ENCODE peak calls at places on chromosomes 4 and X, in ten cellular contexts. F, E, O, U, J, D, X, P, V and T are unnamed samples.

GRCh38 chrX:38882894-38883620 is 81.8 kb downstream of the MID1IP1 start:
- DNase-seq in F (peak), E (peak), D (no peak), V (no peak), J (no peak), X (no peak), O (peak), P (no peak), U (no peak), T (peak)

GRCh38 chrX:108270739-108271396 is 167.4 kb downstream of the COL4A6 start:
- DNase-seq in E (no peak), F (no peak), J (no peak), P (no peak), V (peak), U (no peak), O (no peak), X (no peak), D (no peak), T (peak)

GRCh38 chr4:123250843-123251242 is 145.8 kb upstream of the SPRY1 start:
- DNase-seq in D (no peak), X (peak), P (peak), J (no peak), U (no peak), V (peak), O (no peak), E (no peak), F (peak), T (peak)

GRCh38 chr4:123379392-123379791 is 17.2 kb upstream of the SPRY1 start:
- DNase-seq in E (no peak), X (no peak), V (no peak), F (no peak), O (no peak), P (no peak), D (no peak), U (no peak), J (no peak), T (no peak)

GRCh38 chr4:69617083-69617694 is 22.3 kb downstream of the UGT2A2 start:
- DNase-seq in P (no peak), O (peak), X (no peak), U (peak), V (peak), J (no peak), F (no peak), E (peak), D (no peak), T (peak)

GRCh38 chrX:136768469-136769084 is 12.2 kb downstream of the ARHGEF6 start:
- DNase-seq in P (peak), V (peak), U (no peak), X (peak), F (peak), E (peak), J (peak), D (no peak), O (no peak), T (peak)

GRCh38 chr4:181161669-181162068 is 1081.5 kb upstream of the TENM3 start:
- DNase-seq in U (no peak), P (no peak), D (no peak), O (no peak), X (no peak), E (no peak), V (no peak), J (no peak), F (no peak), T (peak)

GRCh38 chr4:125787707-125788106 is 473.0 kb downstream of the FAT4 start:
- DNase-seq in J (no peak), U (no peak), F (no peak), V (no peak), X (no peak), P (no peak), E (no peak), D (no peak), O (no peak), T (peak)

GRCh38 chr4:98293089-98293887 is 32.1 kb downstream of the RAP1GDS1 start:
- DNase-seq in E (no peak), V (no peak), U (no peak), D (no peak), X (peak), J (no peak), O (no peak), F (no peak), P (no peak), T (no peak)

GRCh38 chr4:73902038-73902637 is 32.9 kb downstream of the CXCL1 start:
- DNase-seq in V (no peak), F (no peak), E (no peak), O (no peak), U (no peak), D (no peak), X (no peak), J (no peak), P (no peak), T (peak)

GRCh38 chrX:133633162-133633561 is 217.9 kb upstream of the GPC4 start:
- DNase-seq in E (no peak), F (no peak), P (no peak), J (no peak), D (no peak), U (no peak), O (no peak), X (no peak), V (no peak), T (no peak)

GRCh38 chrX:109089359-109089758 is 353.0 kb upstream of the IRS4 start:
- DNase-seq in E (no peak), U (no peak), X (no peak), P (no peak), O (no peak), V (no peak), F (no peak), J (no peak), D (no peak), T (no peak)

GRCh38 chr4:185587444-185588161 is 52.3 kb upstream of the PDLIM3 start:
- DNase-seq in O (no peak), D (peak), E (no peak), U (peak), J (peak), P (no peak), X (no peak), F (peak), V (peak), T (no peak)

GRCh38 chr4:157514711-157515110 is 294.2 kb downstream of the GRIA2 start:
- DNase-seq in O (no peak), P (no peak), U (peak), D (no peak), F (no peak), J (no peak), V (no peak), E (no peak), X (peak), T (no peak)

GRCh38 chrX:331145-331771 is 12.7 kb upstream of the GTPBP6 start:
- DNase-seq in P (no peak), X (no peak), V (peak), D (no peak), J (no peak), O (no peak), F (no peak), U (peak), E (no peak), T (peak)

GRCh38 chr4:75179510-75179909 is 246.6 kb downstream of the PARM1 start:
- DNase-seq in D (no peak), O (no peak), V (no peak), U (peak), P (no peak), J (no peak), F (no peak), X (no peak), E (no peak), T (no peak)

GRCh38 chrX:136031626-136032025 is 46.4 kb downstream of the SLC9A6 start:
- DNase-seq in O (no peak), D (no peak), E (no peak), U (no peak), J (no peak), P (no peak), X (no peak), V (no peak), F (no peak), T (no peak)

GRCh38 chr4:42371306-42372063 is 25.8 kb upstream of the SHISA3 start:
- DNase-seq in V (peak), X (peak), D (no peak), F (no peak), P (no peak), O (no peak), E (peak), U (peak), J (no peak), T (peak)

GRCh38 chr4:4714330-4714729 is 145.1 kb upstream of the MSX1 start:
- DNase-seq in O (no peak), P (no peak), F (no peak), X (no peak), E (no peak), V (peak), U (no peak), D (no peak), J (no peak), T (peak)

GRCh38 chrX:150934453-150934852 is 36.0 kb upstream of the CD99L2 start:
- DNase-seq in O (no peak), X (peak), E (no peak), J (no peak), V (peak), P (no peak), U (no peak), F (no peak), D (no peak), T (peak)

GRCh38 chr4:124060261-124060918 is 652.1 kb downstream of the ANKRD50 start:
- DNase-seq in P (peak), X (peak), O (no peak), D (no peak), J (no peak), V (peak), U (peak), F (peak), E (no peak), T (peak)

GRCh38 chrX:40410859-40411258 is 169.9 kb upstream of the ATP6AP2 start:
- DNase-seq in P (no peak), V (no peak), J (no peak), X (no peak), O (no peak), E (no peak), U (no peak), F (no peak), D (no peak), T (no peak)

GRCh38 chrX:133698298-133698697 is 283.0 kb upstream of the GPC4 start:
- DNase-seq in U (peak), F (no peak), D (no peak), X (peak), E (no peak), P (no peak), J (no peak), O (peak), V (peak), T (peak)

GRCh38 chr4:41701961-41702360 is 46.6 kb downstream of the PHOX2B start:
- DNase-seq in J (no peak), V (no peak), P (no peak), E (no peak), X (no peak), O (no peak), F (no peak), D (no peak), U (no peak), T (no peak)

GRCh38 chrX:135435139-135435922 is 13.6 kb downstream of the SMIM10L2A start:
- DNase-seq in P (no peak), U (no peak), O (no peak), J (no peak), V (no peak), D (no peak), X (no peak), E (no peak), F (no peak), T (no peak)

GRCh38 chr4:101973331-101973730 is 182.8 kb downstream of the BANK1 start:
- DNase-seq in X (no peak), V (peak), U (no peak), E (no peak), P (no peak), J (no peak), D (no peak), O (no peak), F (no peak), T (no peak)

GRCh38 chr4:6892190-6892908 is 17.3 kb upstream of the TBC1D14 start:
- DNase-seq in D (no peak), E (no peak), O (no peak), F (peak), J (no peak), P (peak), V (peak), X (peak), U (peak), T (peak)

GRCh38 chrX:95065151-95065550 is 1391.1 kb downstream of the FAM133A start:
- DNase-seq in O (no peak), E (no peak), P (no peak), U (no peak), V (no peak), J (no peak), F (no peak), X (no peak), D (no peak), T (no peak)

GRCh38 chrX:95076449-95076848 is 1402.4 kb downstream of the FAM133A start:
- DNase-seq in O (no peak), F (no peak), V (peak), U (peak), X (no peak), P (no peak), D (no peak), E (no peak), J (no peak), T (peak)

GRCh38 chrX:95071621-95072020 is 1397.6 kb downstream of the FAM133A start:
- DNase-seq in P (no peak), X (no peak), J (no peak), O (no peak), U (no peak), E (no peak), D (no peak), F (no peak), V (no peak), T (no peak)

GRCh38 chrX:95071052-95071451 is 1397.0 kb downstream of the FAM133A start:
- DNase-seq in E (no peak), O (no peak), J (no peak), V (no peak), X (no peak), F (no peak), U (no peak), P (no peak), D (no peak), T (no peak)
- TF ChIP-seq CTCF in E (no peak), O (no peak), J (no peak), V (peak), X (no peak), F (no peak), U (peak), P (no peak), D (no peak), T (peak)

GRCh38 chr4:154344686-154345085 is 146.9 kb downstream of the DCHS2 start:
- DNase-seq in P (no peak), U (peak), F (no peak), X (no peak), J (no peak), E (peak), D (no peak), V (no peak), O (no peak), T (no peak)
- TF ChIP-seq CTCF in P (no peak), U (no peak), F (no peak), X (no peak), J (no peak), E (peak), D (no peak), V (no peak), O (no peak), T (no peak)

DNA sequence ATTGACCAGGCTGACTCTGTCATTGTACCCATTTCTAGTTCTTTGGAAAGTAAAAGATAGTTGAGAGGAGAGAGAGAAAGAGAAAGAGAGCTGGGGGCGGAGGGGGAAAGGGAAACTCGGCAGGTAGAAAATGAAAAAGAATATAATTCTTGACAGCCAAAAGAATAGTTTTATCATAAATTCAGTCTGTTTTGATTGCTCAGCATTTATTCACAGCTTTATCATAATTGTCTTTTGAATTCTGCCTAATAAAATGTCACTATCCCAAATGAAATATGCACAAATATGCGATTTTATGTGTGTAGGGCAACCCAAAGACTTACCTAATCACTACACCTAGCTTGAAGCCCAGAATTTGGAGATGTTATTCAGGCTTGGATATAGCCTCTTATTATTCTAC is 1024.0 kb upstream of the PABPC4L start:
- DNase-seq in V (no peak), X (no peak), E (no peak), P (no peak), D (no peak), O (no peak), U (no peak), J (no peak), F (no peak), T (no peak)
- TF ChIP-seq CTCF in V (no peak), X (no peak), E (no peak), P (no peak), D (no peak), O (no peak), U (no peak), J (no peak), F (no peak), T (no peak)

GRCh38 chr4:151644625-151645024 is 116.2 kb downstream of the GATB start:
- DNase-seq in F (no peak), O (peak), J (no peak), P (no peak), V (no peak), D (no peak), U (peak), X (peak), E (peak), T (no peak)
- TF ChIP-seq CTCF in F (peak), O (no peak), J (no peak), P (no peak), V (peak), D (no peak), U (peak), X (no peak), E (peak), T (peak)

GRCh38 chrX:19695884-19696283 is 180.6 kb upstream of the MAP3K15 start:
- DNase-seq in V (no peak), J (no peak), E (no peak), U (no peak), D (no peak), O (no peak), P (no peak), X (no peak), F (no peak), T (no peak)
- TF ChIP-seq CTCF in V (no peak), J (no peak), E (no peak), U (no peak), D (no peak), O (no peak), P (no peak), X (no peak), F (no peak), T (no peak)